ENCODE peak calls at places on chromosomes 4 and X, in nine cellular contexts. Y, J, Z, M, G, X, V, O and L are unnamed samples.

GRCh38 chr4:108155373-108155772 is 13.4 kb downstream of the LEF1 start:
- DNase-seq in X (no peak), O (no peak), G (no peak), J (no peak), V (no peak), M (no peak), Z (peak), Y (no peak), L (no peak)

GRCh38 chr4:4254666-4255065 is 6.6 kb upstream of the TMEM128 start:
- DNase-seq in Y (no peak), J (no peak), M (no peak), V (no peak), X (no peak), Z (no peak), G (no peak), O (no peak), L (no peak)

GRCh38 chr4:26753642-26754041 is 107.0 kb upstream of the STIM2 start:
- DNase-seq in O (no peak), J (peak), M (peak), Y (no peak), V (no peak), Z (no peak), X (peak), G (no peak), L (no peak)

GRCh38 chr4:17232575-17233253 is 279.2 kb downstream of the QDPR start:
- DNase-seq in M (peak), X (peak), V (no peak), G (no peak), Z (peak), Y (no peak), J (no peak), O (no peak), L (no peak)

GRCh38 chr4:75800972-75801371 is 76.6 kb downstream of the USO1 start:
- DNase-seq in J (no peak), V (no peak), X (peak), Z (no peak), Y (no peak), O (no peak), M (no peak), G (no peak), L (no peak)

GRCh38 chrX:85922821-85923220 is 124.5 kb downstream of the CHM start:
- DNase-seq in Z (no peak), M (no peak), V (no peak), X (peak), O (no peak), J (no peak), G (no peak), Y (no peak), L (no peak)

GRCh38 chr4:44662623-44663006 is 11.2 kb upstream of the YIPF7 start:
- DNase-seq in G (no peak), J (no peak), V (no peak), Y (no peak), Z (no peak), X (no peak), M (no peak), O (no peak), L (no peak)

GRCh38 chr4:78612398-78613005 is 60.9 kb downstream of the ANXA3 start:
- DNase-seq in J (no peak), O (no peak), V (no peak), Z (no peak), G (no peak), X (peak), Y (peak), M (no peak), L (no peak)

GRCh38 chr4:108168672-108169562 is at the start of gene LEF1:
- DNase-seq in G (peak), V (peak), Y (peak), X (peak), J (peak), Z (peak), M (no peak), O (peak), L (no peak)